ENCODE peak calls at places on chromosomes 13 and 19, in five cellular contexts. B is adrenal gland, C is body of pancreas, K is endothelial cell of umbilical vein, M is A549. T is an unnamed sample.

GRCh38 chr19:33826521-33826920 is 29.9 kb downstream of the KCTD15 start:
- DNase-seq in B (peak), C (no peak), K (no peak), M (no peak), T (no peak)

GRCh38 chr19:8360196-8360595 is 3.8 kb upstream of the ANGPTL4 start:
- DNase-seq in B (no peak), C (no peak), K (no peak), M (no peak), T (no peak)

GRCh38 chr19:46383846-46384245 is 29.5 kb downstream of the CCDC8 start:
- DNase-seq in B (peak), C (no peak), K (no peak), M (no peak), T (no peak)

GRCh38 chr13:46759861-46760260 is 37.1 kb downstream of the ESD start:
- DNase-seq in B (no peak), C (peak), K (no peak), M (peak), T (peak)

GRCh38 chr13:65336916-65337315 is 1893.2 kb downstream of the PCDH9 start:
- DNase-seq in B (no peak), C (no peak), K (no peak), M (no peak), T (no peak)

GRCh38 chr13:109874921-109875454 is 88.6 kb upstream of the IRS2 start:
- DNase-seq in B (no peak), C (no peak), K (no peak), M (no peak), T (no peak)

GRCh38 chr13:48334534-48335127 is 31.1 kb downstream of the RB1 start:
- DNase-seq in B (no peak), C (no peak), K (peak), M (peak), T (peak)

GRCh38 chr19:7701654-7702457 is at the start of gene FCER2:
- DNase-seq in B (no peak), C (peak), K (no peak), M (no peak), T (peak)

GRCh38 chr13:79056706-79057105 is 349.3 kb downstream of the RBM26 start:
- DNase-seq in B (no peak), C (no peak), K (no peak), M (no peak), T (no peak)

GRCh38 chr13:89361909-89362308 is 1690.7 kb downstream of the SLITRK5 start:
- DNase-seq in B (no peak), C (no peak), K (peak), M (peak), T (peak)

GRCh38 chr13:44052843-44053607 is 173.3 kb downstream of the LACC1 start:
- DNase-seq in B (peak), C (peak), K (no peak), M (no peak), T (no peak)

GRCh38 chr13:26184791-26185250 is 37.3 kb downstream of the RNF6 start:
- DNase-seq in B (peak), C (peak), K (peak), M (peak), T (peak)

GRCh38 chr19:37907735-37908066 is 693 bp downstream of the SIPA1L3 start:
- DNase-seq in B (no peak), C (no peak), K (peak), M (no peak), T (no peak)

GRCh38 chr19:29290853-29291252 is 77.9 kb upstream of the UQCRFS1 start:
- DNase-seq in B (no peak), C (no peak), K (no peak), M (no peak), T (peak)

GRCh38 chr19:10316229-10317044 is 622 bp upstream of the FDX2 start:
- DNase-seq in B (peak), C (no peak), K (no peak), M (no peak), T (no peak)
- H3K4me3 ChIP-seq in B (no peak), C (no peak), K (no peak), M (peak), T (peak)

GRCh38 chr19:52601025-52601973 is 31.2 kb downstream of the ZNF701 start:
- DNase-seq in B (peak), C (peak), K (peak), M (no peak), T (peak)
- TF ChIP-seq POLR2A in B (peak), C (peak), K (peak), M (no peak), T (peak)

GRCh38 chr13:39407786-39408185 is 195.2 kb downstream of the LHFPL6 start:
- DNase-seq in B (no peak), C (no peak), K (no peak), M (no peak), T (no peak)
- H3K4me3 ChIP-seq in B (no peak), C (no peak), K (no peak), M (no peak), T (no peak)

GRCh38 chr13:95122063-95122462 is 179.2 kb downstream of the ABCC4 start:
- DNase-seq in B (no peak), C (no peak), K (no peak), M (peak), T (no peak)

GRCh38 chr13:95120650-95121049 is 180.6 kb downstream of the ABCC4 start:
- DNase-seq in B (no peak), C (no peak), K (no peak), M (no peak), T (no peak)

GRCh38 chr13:95121516-95121915 is 179.7 kb downstream of the ABCC4 start:
- DNase-seq in B (no peak), C (no peak), K (no peak), M (peak), T (no peak)

GRCh38 chr13:95124959-95125358 is 176.3 kb downstream of the ABCC4 start:
- DNase-seq in B (no peak), C (no peak), K (no peak), M (no peak), T (no peak)

DNA sequence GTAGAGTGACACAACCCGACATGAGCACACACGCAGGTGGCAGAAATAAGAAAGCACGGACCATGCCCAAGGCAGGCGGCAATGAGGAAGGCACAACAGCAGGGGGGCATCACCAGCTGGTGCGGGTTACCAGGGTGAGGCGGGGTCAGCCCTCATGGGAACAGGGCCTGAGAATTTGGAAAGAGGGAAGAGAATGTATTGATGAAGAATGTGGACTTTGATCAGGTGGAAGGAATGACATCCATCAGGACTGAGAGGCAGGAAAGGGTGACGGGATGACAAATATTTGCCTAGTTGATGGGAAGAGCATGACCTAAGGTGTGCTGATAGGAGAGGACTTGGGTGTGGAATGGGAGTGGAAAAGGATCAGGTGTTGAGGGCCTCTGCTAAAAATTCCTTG is 177.5 kb downstream of the ABCC4 start:
- DNase-seq in B (no peak), C (no peak), K (no peak), M (peak), T (no peak)
- TF ChIP-seq POLR2A in B (no peak), C (no peak), K (no peak), M (no peak), T (no peak)

DNA sequence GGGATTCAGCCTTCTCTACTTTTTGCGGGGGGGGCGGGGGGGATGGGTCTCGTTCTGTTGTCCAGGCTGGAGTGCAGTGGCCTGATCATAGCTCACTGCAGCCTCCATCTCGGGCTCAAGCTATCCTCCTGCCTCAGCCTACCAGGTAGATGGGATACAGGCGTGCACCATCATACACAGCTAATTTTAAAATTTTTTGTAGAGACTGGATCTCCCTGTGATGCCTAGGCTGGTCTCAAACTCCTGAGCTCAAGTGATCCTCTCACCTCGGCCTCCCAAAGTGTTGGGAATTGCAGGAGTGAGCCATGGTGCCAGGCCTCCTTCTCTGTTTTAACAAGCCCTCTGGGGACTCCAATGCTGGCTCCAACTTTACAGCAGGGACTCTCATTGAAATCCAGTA is 569 bp upstream of the ZNF792 start:
- DNase-seq in B (no peak), C (no peak), K (no peak), M (no peak), T (no peak)
- H3K4me3 ChIP-seq in B (no peak), C (no peak), K (no peak), M (peak), T (no peak)

GRCh38 chr19:18415177-18415867 is 3.9 kb upstream of the SSBP4 start:
- DNase-seq in B (peak), C (peak), K (peak), M (no peak), T (peak)
- TF ChIP-seq POLR2A in B (peak), C (no peak), K (peak), M (no peak), T (no peak)

DNA sequence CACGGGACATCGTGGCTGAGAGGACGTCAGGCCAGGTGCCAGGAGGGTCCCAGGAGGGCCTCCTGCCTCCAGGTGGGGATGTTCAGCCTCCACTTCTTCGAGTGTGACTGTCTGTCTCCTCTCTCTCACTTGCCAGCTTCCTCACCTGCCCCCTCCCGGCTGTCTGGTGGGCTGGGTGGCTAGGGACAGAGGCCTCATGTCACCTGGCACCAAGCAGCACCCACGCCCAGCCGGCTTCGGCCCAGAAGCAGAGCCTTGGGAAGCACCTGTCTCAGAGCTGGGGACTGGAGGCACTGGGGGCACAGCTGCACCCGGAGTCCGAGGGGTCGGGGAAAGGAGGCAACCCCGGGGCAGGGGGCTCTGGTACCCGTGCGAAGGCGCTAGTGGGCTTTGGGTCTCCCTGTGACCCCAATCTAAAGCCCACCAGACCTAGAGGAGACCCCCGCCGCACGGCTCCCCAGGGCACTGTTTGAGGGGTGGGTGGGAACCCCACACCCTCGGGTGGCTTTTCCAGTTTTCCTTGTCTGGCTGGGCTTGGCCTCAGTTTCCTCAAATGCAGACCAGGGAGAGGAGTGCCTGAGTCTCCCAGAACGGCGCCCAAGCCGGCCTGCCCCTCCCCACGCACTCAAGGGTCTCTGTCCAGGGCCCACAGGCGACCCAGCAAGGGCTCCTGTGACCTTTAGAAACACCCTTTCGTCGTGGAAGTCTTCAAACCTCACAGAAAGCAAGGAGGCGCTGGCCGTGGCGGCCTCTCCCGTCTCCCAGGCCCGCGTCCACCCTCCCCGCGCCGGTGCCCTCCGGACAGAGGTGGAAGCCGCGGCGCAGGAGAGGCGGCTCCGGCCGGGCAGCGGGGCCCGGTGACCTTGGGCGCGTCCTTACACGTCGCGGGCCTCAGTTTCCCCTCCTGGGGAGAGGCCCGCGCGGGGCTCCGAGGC is 656 bp upstream of the HCN2 start:
- DNase-seq in B (no peak), C (no peak), K (no peak), M (peak), T (no peak)
- H3K4me3 ChIP-seq in B (no peak), C (no peak), K (no peak), M (peak), T (no peak)

GRCh38 chr19:48549380-48549779 is 2.6 kb upstream of the SULT2B1 start:
- DNase-seq in B (no peak), C (no peak), K (no peak), M (no peak), T (no peak)

GRCh38 chr19:48551437-48552302 is at the start of gene SULT2B1:
- DNase-seq in B (no peak), C (peak), K (no peak), M (peak), T (peak)

GRCh38 chr19:48544856-48545750 is 6.9 kb upstream of the SULT2B1 start:
- DNase-seq in B (no peak), C (no peak), K (no peak), M (no peak), T (no peak)

GRCh38 chr19:48547722-48548121 is 4.2 kb upstream of the SULT2B1 start:
- DNase-seq in B (no peak), C (no peak), K (no peak), M (no peak), T (no peak)

DNA sequence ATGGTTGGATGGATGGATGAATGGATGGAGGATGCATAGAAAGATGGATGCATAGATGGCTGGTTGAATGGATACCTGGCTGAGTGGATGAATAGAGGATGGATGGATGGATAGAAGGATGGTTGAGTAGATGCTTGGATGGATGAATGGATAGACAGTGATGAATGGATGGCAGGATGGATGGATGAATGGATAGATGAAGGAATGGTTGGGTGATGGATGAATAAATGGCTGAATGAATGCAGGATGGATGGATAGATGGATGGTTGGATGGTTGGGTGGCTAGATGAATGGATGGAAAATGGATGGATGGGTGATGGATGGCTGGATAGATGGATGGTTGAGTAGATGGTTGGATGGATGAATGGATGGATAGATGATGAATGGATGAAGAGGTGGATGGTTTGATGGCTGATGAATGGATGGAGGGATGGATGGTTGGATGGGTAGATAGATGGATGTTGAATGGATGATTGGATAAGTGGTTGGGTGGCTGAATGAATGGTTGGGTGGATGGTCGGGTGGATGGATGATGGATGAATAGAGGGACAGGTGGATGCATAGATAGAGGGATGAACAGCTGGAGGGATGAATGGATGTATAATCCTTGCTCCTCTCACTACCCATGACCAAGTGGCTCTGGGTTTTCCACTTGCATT is 3.6 kb upstream of the SULT2B1 start:
- DNase-seq in B (no peak), C (no peak), K (no peak), M (no peak), T (no peak)
- TF ChIP-seq POLR2A in B (no peak), C (no peak), K (no peak), M (no peak), T (no peak)

DNA sequence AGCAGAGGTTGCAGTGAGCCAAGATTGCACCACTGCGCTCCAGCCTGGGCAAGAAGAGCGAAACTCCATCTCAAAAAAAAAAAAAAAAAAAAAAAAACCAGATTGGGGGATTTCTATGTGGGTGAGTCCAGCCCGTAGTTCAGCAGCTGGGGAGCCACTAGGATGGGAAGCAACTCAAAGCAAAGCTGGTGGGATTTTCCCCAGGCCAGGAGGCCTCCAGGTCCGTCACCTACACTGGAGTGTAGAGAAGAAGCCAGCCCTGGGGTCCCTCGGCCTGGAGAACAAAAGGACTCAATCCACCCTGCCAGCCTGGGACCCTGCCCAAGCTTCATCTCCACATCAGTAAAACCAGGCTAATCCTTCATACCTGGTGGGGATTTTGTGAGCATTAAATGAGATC is 121.3 kb upstream of the CACNA1A start:
- DNase-seq in B (no peak), C (no peak), K (no peak), M (no peak), T (no peak)
- H3K4me3 ChIP-seq in B (no peak), C (no peak), K (no peak), M (no peak), T (no peak)

GRCh38 chr19:48614436-48615144 is at the start of gene FAM83E:
- DNase-seq in B (no peak), C (peak), K (no peak), M (peak), T (peak)
- TF ChIP-seq POLR2A in B (no peak), C (peak), K (peak), M (peak), T (no peak)